ENCODE peak calls at places on chromosomes 5 and 9, in five cellular contexts. Y is SHP77, L is naive B cell, J is T-helper 1 cell, F is NCI-H1105. M is an unnamed sample.

GRCh38 chr9:134366223-134367031 is 40.2 kb downstream of the RXRA start:
- DNase-seq in F (peak), L (no peak), Y (peak), J (no peak), M (no peak)

GRCh38 chr9:100589582-100589981 is 11.7 kb downstream of the CAVIN4 start:
- DNase-seq in F (no peak), J (no peak), L (no peak), Y (no peak), M (no peak)

GRCh38 chr5:169746147-169746694 is 109.1 kb downstream of the DOCK2 start:
- DNase-seq in J (no peak), L (no peak), Y (no peak), F (no peak), M (no peak)

GRCh38 chr5:180595381-180596114 is 4.2 kb upstream of the SCGB3A1 start:
- DNase-seq in L (no peak), Y (no peak), J (no peak), F (no peak), M (no peak)

GRCh38 chr5:34656700-34657549 is 797 bp downstream of the RAI14 start:
- DNase-seq in F (no peak), Y (no peak), J (no peak), L (no peak), M (no peak)

GRCh38 chr9:105138306-105138801 is 106.1 kb upstream of the SLC44A1 start:
- DNase-seq in F (no peak), L (no peak), Y (no peak), J (no peak), M (no peak)

GRCh38 chr5:127028822-127029457 is 1.4 kb downstream of the MARCHF3 start:
- DNase-seq in J (no peak), F (no peak), L (peak), Y (peak), M (no peak)

GRCh38 chr9:135501261-135502167 is 1.0 kb downstream of the MRPS2 start:
- DNase-seq in F (no peak), L (no peak), J (no peak), Y (peak), M (no peak)

GRCh38 chr5:140261403-140262171 is 41.3 kb downstream of the PFDN1 start:
- DNase-seq in Y (peak), L (no peak), F (peak), J (peak), M (no peak)

GRCh38 chr9:132214027-132214622 is 52.3 kb downstream of the NTNG2 start:
- DNase-seq in F (peak), Y (peak), J (no peak), L (no peak), M (no peak)

GRCh38 chr9:11933926-11934325 is 759.3 kb upstream of the TYRP1 start:
- DNase-seq in F (no peak), Y (no peak), J (no peak), L (no peak), M (no peak)

GRCh38 chr5:135437796-135438560 is 9.2 kb downstream of the DCANP1 start:
- DNase-seq in F (peak), J (no peak), L (no peak), Y (peak), M (no peak)

GRCh38 chr5:31492824-31493223 is 39.1 kb downstream of the DROSHA start:
- DNase-seq in F (no peak), J (no peak), L (no peak), Y (no peak), M (no peak)

M was measured in CMK.